ENCODE peak calls at places on chromosomes 2 and 18, in eight cellular contexts. One of them, this sample, is unnamed.

GRCh38 chr18:354003-354402 is 86.2 kb upstream of the THOC1 start:
- DNase-seq in Caki2: no peak
- DNase-seq in sigmoid colon: no peak
- DNase-seq in aorta: no peak
- DNase-seq in psoas muscle: no peak
- DNase-seq in stimulated activated CD8-positive, alpha-beta memory T cell treated with anti-CD3 and anti-CD28 coated beads, Interleukin-7, amount 100 ng/mL, for 1 hour: no peak
- DNase-seq in OCI-M1: peak; percentile 6
- DNase-seq in activated CD8-positive, alpha-beta memory T cell treated with anti-CD3 and anti-CD28 coated beads for 48 hours: no peak
- DNase-seq in this sample: no peak

GRCh38 chr2:218000137-218000536 is 2.7 kb downstream of the TNS1 start:
- DNase-seq in stimulated activated CD8-positive, alpha-beta memory T cell treated with anti-CD3 and anti-CD28 coated beads, Interleukin-7, amount 100 ng/mL, for 1 hour: no peak
- DNase-seq in aorta: peak; percentile 70
- DNase-seq in psoas muscle: peak; percentile 76
- DNase-seq in activated CD8-positive, alpha-beta memory T cell treated with anti-CD3 and anti-CD28 coated beads for 48 hours: no peak
- DNase-seq in OCI-M1: no peak
- DNase-seq in sigmoid colon: peak; percentile 85
- DNase-seq in Caki2: no peak
- DNase-seq in this sample: no peak

GRCh38 chr2:235170016-235170415 is 218.2 kb downstream of the SH3BP4 start:
- DNase-seq in sigmoid colon: no peak
- DNase-seq in psoas muscle: no peak
- DNase-seq in OCI-M1: no peak
- DNase-seq in activated CD8-positive, alpha-beta memory T cell treated with anti-CD3 and anti-CD28 coated beads for 48 hours: no peak
- DNase-seq in Caki2: peak; percentile 61
- DNase-seq in stimulated activated CD8-positive, alpha-beta memory T cell treated with anti-CD3 and anti-CD28 coated beads, Interleukin-7, amount 100 ng/mL, for 1 hour: no peak
- DNase-seq in aorta: no peak
- DNase-seq in this sample: no peak

GRCh38 chr2:240455227-240455718 is 19.8 kb downstream of the GPC1 start:
- DNase-seq in psoas muscle: peak; percentile 46
- DNase-seq in activated CD8-positive, alpha-beta memory T cell treated with anti-CD3 and anti-CD28 coated beads for 48 hours: no peak
- DNase-seq in Caki2: no peak
- DNase-seq in sigmoid colon: no peak
- DNase-seq in stimulated activated CD8-positive, alpha-beta memory T cell treated with anti-CD3 and anti-CD28 coated beads, Interleukin-7, amount 100 ng/mL, for 1 hour: no peak
- DNase-seq in OCI-M1: no peak
- DNase-seq in aorta: peak; percentile 32
- DNase-seq in this sample: peak; percentile 68

GRCh38 chr2:68726608-68727367 is 7.8 kb upstream of the ARHGAP25 start:
- DNase-seq in psoas muscle: no peak
- DNase-seq in OCI-M1: no peak
- DNase-seq in activated CD8-positive, alpha-beta memory T cell treated with anti-CD3 and anti-CD28 coated beads for 48 hours: no peak
- DNase-seq in aorta: peak; percentile 50
- DNase-seq in sigmoid colon: no peak
- DNase-seq in stimulated activated CD8-positive, alpha-beta memory T cell treated with anti-CD3 and anti-CD28 coated beads, Interleukin-7, amount 100 ng/mL, for 1 hour: peak; percentile 46
- DNase-seq in Caki2: no peak
- DNase-seq in this sample: no peak

GRCh38 chr18:74836296-74837139 is 238.8 kb downstream of the ZNF407 start:
- DNase-seq in sigmoid colon: peak; percentile 70
- DNase-seq in psoas muscle: no peak
- DNase-seq in aorta: no peak
- DNase-seq in Caki2: peak; percentile 13
- DNase-seq in stimulated activated CD8-positive, alpha-beta memory T cell treated with anti-CD3 and anti-CD28 coated beads, Interleukin-7, amount 100 ng/mL, for 1 hour: no peak
- DNase-seq in OCI-M1: peak; percentile 7
- DNase-seq in activated CD8-positive, alpha-beta memory T cell treated with anti-CD3 and anti-CD28 coated beads for 48 hours: no peak
- DNase-seq in this sample: no peak

GRCh38 chr18:63307555-63308200 is 11.9 kb downstream of the BCL2 start:
- DNase-seq in aorta: no peak
- DNase-seq in OCI-M1: peak; percentile 20
- DNase-seq in stimulated activated CD8-positive, alpha-beta memory T cell treated with anti-CD3 and anti-CD28 coated beads, Interleukin-7, amount 100 ng/mL, for 1 hour: no peak
- DNase-seq in psoas muscle: no peak
- DNase-seq in Caki2: no peak
- DNase-seq in sigmoid colon: no peak
- DNase-seq in activated CD8-positive, alpha-beta memory T cell treated with anti-CD3 and anti-CD28 coated beads for 48 hours: no peak
- DNase-seq in this sample: no peak

GRCh38 chr2:41881249-41881648 is 166.6 kb upstream of the PKDCC start:
- DNase-seq in OCI-M1: no peak
- DNase-seq in psoas muscle: no peak
- DNase-seq in stimulated activated CD8-positive, alpha-beta memory T cell treated with anti-CD3 and anti-CD28 coated beads, Interleukin-7, amount 100 ng/mL, for 1 hour: no peak
- DNase-seq in Caki2: no peak
- DNase-seq in activated CD8-positive, alpha-beta memory T cell treated with anti-CD3 and anti-CD28 coated beads for 48 hours: no peak
- DNase-seq in sigmoid colon: no peak
- DNase-seq in aorta: no peak
- DNase-seq in this sample: no peak

GRCh38 chr2:47519147-47519537 is 116.2 kb downstream of the MSH2 start:
- DNase-seq in sigmoid colon: no peak
- DNase-seq in activated CD8-positive, alpha-beta memory T cell treated with anti-CD3 and anti-CD28 coated beads for 48 hours: no peak
- DNase-seq in stimulated activated CD8-positive, alpha-beta memory T cell treated with anti-CD3 and anti-CD28 coated beads, Interleukin-7, amount 100 ng/mL, for 1 hour: no peak
- DNase-seq in Caki2: no peak
- DNase-seq in psoas muscle: no peak
- DNase-seq in OCI-M1: no peak
- DNase-seq in aorta: no peak
- DNase-seq in this sample: no peak

GRCh38 chr2:129798626-129799025 is 180.8 kb upstream of the RAB6C start:
- DNase-seq in activated CD8-positive, alpha-beta memory T cell treated with anti-CD3 and anti-CD28 coated beads for 48 hours: no peak
- DNase-seq in stimulated activated CD8-positive, alpha-beta memory T cell treated with anti-CD3 and anti-CD28 coated beads, Interleukin-7, amount 100 ng/mL, for 1 hour: no peak
- DNase-seq in Caki2: no peak
- DNase-seq in sigmoid colon: no peak
- DNase-seq in psoas muscle: no peak
- DNase-seq in OCI-M1: no peak
- DNase-seq in aorta: no peak
- DNase-seq in this sample: no peak

GRCh38 chr2:71512386-71512785 is 59.0 kb downstream of the DYSF start:
- DNase-seq in aorta: no peak
- DNase-seq in activated CD8-positive, alpha-beta memory T cell treated with anti-CD3 and anti-CD28 coated beads for 48 hours: no peak
- DNase-seq in OCI-M1: no peak
- DNase-seq in Caki2: no peak
- DNase-seq in sigmoid colon: no peak
- DNase-seq in psoas muscle: no peak
- DNase-seq in stimulated activated CD8-positive, alpha-beta memory T cell treated with anti-CD3 and anti-CD28 coated beads, Interleukin-7, amount 100 ng/mL, for 1 hour: no peak
- DNase-seq in this sample: peak; percentile 51

GRCh38 chr2:211401328-211401727 is 844.9 kb downstream of the CPS1 start:
- DNase-seq in stimulated activated CD8-positive, alpha-beta memory T cell treated with anti-CD3 and anti-CD28 coated beads, Interleukin-7, amount 100 ng/mL, for 1 hour: no peak
- DNase-seq in aorta: no peak
- DNase-seq in Caki2: no peak
- DNase-seq in psoas muscle: no peak
- DNase-seq in activated CD8-positive, alpha-beta memory T cell treated with anti-CD3 and anti-CD28 coated beads for 48 hours: no peak
- DNase-seq in sigmoid colon: no peak
- DNase-seq in OCI-M1: no peak
- DNase-seq in this sample: no peak

GRCh38 chr2:218717262-218717661 is 6.6 kb downstream of the TTLL4 start:
- DNase-seq in psoas muscle: no peak
- DNase-seq in OCI-M1: peak; percentile 5
- DNase-seq in Caki2: peak; percentile 42
- DNase-seq in sigmoid colon: no peak
- DNase-seq in stimulated activated CD8-positive, alpha-beta memory T cell treated with anti-CD3 and anti-CD28 coated beads, Interleukin-7, amount 100 ng/mL, for 1 hour: no peak
- DNase-seq in activated CD8-positive, alpha-beta memory T cell treated with anti-CD3 and anti-CD28 coated beads for 48 hours: no peak
- DNase-seq in aorta: no peak
- DNase-seq in this sample: no peak

GRCh38 chr2:218428846-218429558 is 10.1 kb downstream of the VIL1 start:
- DNase-seq in aorta: peak; percentile 32
- DNase-seq in OCI-M1: no peak
- DNase-seq in psoas muscle: peak; percentile 8
- DNase-seq in stimulated activated CD8-positive, alpha-beta memory T cell treated with anti-CD3 and anti-CD28 coated beads, Interleukin-7, amount 100 ng/mL, for 1 hour: no peak
- DNase-seq in activated CD8-positive, alpha-beta memory T cell treated with anti-CD3 and anti-CD28 coated beads for 48 hours: no peak
- DNase-seq in Caki2: no peak
- DNase-seq in sigmoid colon: no peak
- DNase-seq in this sample: peak; percentile 80

GRCh38 chr18:12625242-12625641 is 32.7 kb downstream of the SPIRE1 start:
- DNase-seq in activated CD8-positive, alpha-beta memory T cell treated with anti-CD3 and anti-CD28 coated beads for 48 hours: no peak
- DNase-seq in Caki2: no peak
- DNase-seq in OCI-M1: peak; percentile 18
- DNase-seq in psoas muscle: no peak
- DNase-seq in stimulated activated CD8-positive, alpha-beta memory T cell treated with anti-CD3 and anti-CD28 coated beads, Interleukin-7, amount 100 ng/mL, for 1 hour: no peak
- DNase-seq in sigmoid colon: no peak
- DNase-seq in aorta: no peak
- DNase-seq in this sample: no peak

GRCh38 chr18:37698508-37699035 is 133.0 kb upstream of the CELF4 start:
- DNase-seq in OCI-M1: no peak
- DNase-seq in sigmoid colon: no peak
- DNase-seq in Caki2: no peak
- DNase-seq in activated CD8-positive, alpha-beta memory T cell treated with anti-CD3 and anti-CD28 coated beads for 48 hours: no peak
- DNase-seq in psoas muscle: no peak
- DNase-seq in stimulated activated CD8-positive, alpha-beta memory T cell treated with anti-CD3 and anti-CD28 coated beads, Interleukin-7, amount 100 ng/mL, for 1 hour: no peak
- DNase-seq in aorta: no peak
- DNase-seq in this sample: no peak

GRCh38 chr2:61816480-61817355 is 37.1 kb downstream of the FAM161A start:
- DNase-seq in aorta: no peak
- DNase-seq in activated CD8-positive, alpha-beta memory T cell treated with anti-CD3 and anti-CD28 coated beads for 48 hours: no peak
- DNase-seq in stimulated activated CD8-positive, alpha-beta memory T cell treated with anti-CD3 and anti-CD28 coated beads, Interleukin-7, amount 100 ng/mL, for 1 hour: no peak
- DNase-seq in OCI-M1: no peak
- DNase-seq in sigmoid colon: no peak
- DNase-seq in Caki2: no peak
- DNase-seq in psoas muscle: no peak
- DNase-seq in this sample: no peak

GRCh38 chr2:231998046-231998445 is 36.5 kb downstream of the DIS3L2 start:
- DNase-seq in psoas muscle: no peak
- DNase-seq in OCI-M1: no peak
- DNase-seq in sigmoid colon: no peak
- DNase-seq in activated CD8-positive, alpha-beta memory T cell treated with anti-CD3 and anti-CD28 coated beads for 48 hours: no peak
- DNase-seq in Caki2: no peak
- DNase-seq in stimulated activated CD8-positive, alpha-beta memory T cell treated with anti-CD3 and anti-CD28 coated beads, Interleukin-7, amount 100 ng/mL, for 1 hour: no peak
- DNase-seq in aorta: no peak
- DNase-seq in this sample: no peak